ENCODE peak calls at places on chromosome 18, in ten cellular contexts. T is OCI-LY7, N is RWPE1, M is aorta, C is Peyer's patch, A is left ventricle myocardium inferior, U is testis, B is GM23248, F is upper lobe of right lung, J is A549. P is an unnamed sample.

GRCh38 chr18:12246849-12247808 is 7.0 kb upstream of the CIDEA start:
- DNase-seq in T (no peak), N (no peak), M (no peak), C (no peak), A (no peak), U (no peak), B (peak; percentile 15), F (no peak), J (peak; percentile 50), P (no peak)

GRCh38 chr18:9642799-9643445 is 28.6 kb upstream of the PPP4R1 start:
- DNase-seq in T (no peak), N (peak; percentile 49), M (no peak), C (no peak), A (no peak), U (no peak), B (peak; percentile 46), F (no peak), J (no peak), P (no peak)

GRCh38 chr18:33839452-33840225 is 261.6 kb downstream of the ASXL3 start:
- DNase-seq in T (peak; percentile 80), N (peak; percentile 19), M (no peak), C (no peak), A (no peak), U (no peak), B (peak; percentile 46), F (no peak), J (peak; percentile 33), P (peak; percentile 10)

GRCh38 chr18:63181706-63182105 is 137.9 kb downstream of the BCL2 start:
- DNase-seq in T (no peak), N (no peak), M (no peak), C (no peak), A (no peak), U (no peak), B (no peak), F (no peak), J (no peak), P (no peak)

GRCh38 chr18:61774846-61775245 is 118.0 kb downstream of the RNF152 start:
- DNase-seq in T (no peak), N (no peak), M (no peak), C (no peak), A (no peak), U (no peak), B (no peak), F (no peak), J (no peak), P (no peak)

GRCh38 chr18:76394780-76395476 is 100.1 kb downstream of the ZNF516 start:
- DNase-seq in T (no peak), N (peak; percentile 47), M (no peak), C (no peak), A (no peak), U (peak; percentile 11), B (peak; percentile 82), F (no peak), J (no peak), P (peak; percentile 68)

GRCh38 chr18:58194028-58194427 is 150.0 kb downstream of the NEDD4L start:
- DNase-seq in T (no peak), N (no peak), M (no peak), C (no peak), A (no peak), U (peak; percentile 49), B (no peak), F (no peak), J (no peak), P (no peak)

GRCh38 chr18:70459731-70460130 is 170.9 kb downstream of the SOCS6 start:
- DNase-seq in T (no peak), N (no peak), M (no peak), C (no peak), A (no peak), U (no peak), B (no peak), F (no peak), J (no peak), P (no peak)

GRCh38 chr18:79948719-79949411 is 2.6 kb downstream of the SLC66A2 start:
- DNase-seq in T (no peak), N (no peak), M (peak; percentile 60), C (no peak), A (no peak), U (peak; percentile 8), B (no peak), F (no peak), J (no peak), P (no peak)

GRCh38 chr18:9594782-9595181 is 19.6 kb downstream of the PPP4R1 start:
- DNase-seq in T (no peak), N (peak; percentile 53), M (no peak), C (no peak), A (no peak), U (no peak), B (peak; percentile 57), F (no peak), J (no peak), P (no peak)

GRCh38 chr18:29962579-29962978 is 1080.0 kb downstream of the DSC3 start:
- DNase-seq in T (no peak), N (no peak), M (no peak), C (no peak), A (no peak), U (no peak), B (peak; percentile 8), F (no peak), J (no peak), P (no peak)

GRCh38 chr18:46718501-46719341 is 38.1 kb downstream of the ST8SIA5 start:
- DNase-seq in T (no peak), N (no peak), M (no peak), C (no peak), A (no peak), U (no peak), B (peak; percentile 81), F (no peak), J (peak; percentile 8), P (no peak)

GRCh38 chr18:3652380-3653262 is 202.6 kb downstream of the TGIF1 start:
- DNase-seq in T (no peak), N (peak; percentile 97), M (peak; percentile 88), C (no peak), A (peak; percentile 28), U (peak; percentile 73), B (peak; percentile 94), F (no peak), J (peak; percentile 99), P (peak; percentile 99)
- H3K27ac ChIP-seq in T (no peak overlapping the region), N (peak overlapping the region; percentile 93), M (peak overlapping the region; percentile 68), C (no peak overlapping the region), A (no peak overlapping the region), U (peak overlapping the region; percentile 53), B (peak overlapping the region; percentile 80), F (no peak overlapping the region), J (peak overlapping the region; percentile 99), P (peak overlapping the region; percentile 97)

DNA sequence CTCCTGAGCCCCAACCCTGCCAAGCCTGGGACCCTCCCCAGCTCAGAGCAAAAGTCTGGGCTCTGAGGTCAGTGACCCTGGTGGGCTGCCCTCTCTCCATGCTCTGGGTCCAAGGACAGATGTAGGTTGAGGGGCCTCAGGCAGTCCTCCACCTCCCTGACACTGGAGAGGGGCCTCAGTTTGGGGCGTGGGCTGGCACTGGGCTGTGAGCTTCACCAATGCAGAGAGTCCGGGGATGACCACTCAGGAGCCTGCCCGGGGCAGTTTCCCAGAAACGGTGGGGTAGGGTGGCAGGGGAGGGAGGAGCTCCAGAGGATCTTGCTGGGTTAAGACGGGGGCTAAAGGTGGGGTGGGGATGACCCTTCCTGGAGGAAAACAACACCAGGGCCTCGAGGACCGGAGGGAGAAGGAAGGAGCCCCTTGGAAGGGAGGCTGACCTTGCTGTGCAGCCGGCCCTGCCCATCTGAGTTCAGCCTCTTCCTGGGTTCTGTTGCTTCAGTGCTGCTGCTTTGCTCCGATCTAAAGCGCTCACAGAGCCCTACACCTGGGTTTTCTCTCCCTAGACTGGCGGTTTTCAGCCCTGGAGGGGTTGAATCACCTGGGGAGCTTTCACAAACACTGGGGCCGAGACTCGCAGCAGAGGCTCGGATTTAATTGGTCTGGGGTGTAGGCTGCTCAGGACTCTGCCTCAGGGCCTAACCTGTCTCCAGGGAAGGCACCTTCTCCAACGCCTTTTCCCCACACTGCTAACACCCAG is 40.7 kb upstream of the SMAD7 start:
- DNase-seq in T (peak; percentile 33), N (peak; percentile 46), M (no peak), C (no peak), A (no peak), U (no peak), B (no peak), F (no peak), J (no peak), P (no peak)
- H3K27ac ChIP-seq in T (no peak overlapping the region), N (peak overlapping the region; percentile 36), M (peak overlapping the region; percentile 18), C (no peak overlapping the region), A (no peak overlapping the region), U (no peak overlapping the region), B (no peak overlapping the region), F (no peak overlapping the region), J (peak overlapping the region; percentile 91), P (no peak overlapping the region)

GRCh38 chr18:23689031-23689615 is at the start of gene LAMA3:
- DNase-seq in T (no peak), N (peak; percentile 56), M (peak; percentile 87), C (no peak), A (peak; percentile 69), U (peak; percentile 74), B (peak; percentile 77), F (peak; percentile 92), J (peak; percentile 65), P (no peak)
- H3K27ac ChIP-seq in T (no peak within 1 kb of the TSS), N (peak within 1 kb of the TSS; percentile 88), M (no peak within 1 kb of the TSS), C (peak within 1 kb of the TSS; percentile 36), A (peak within 1 kb of the TSS; percentile 70), U (no peak within 1 kb of the TSS), B (no peak within 1 kb of the TSS), F (peak within 1 kb of the TSS; percentile 33), J (peak within 1 kb of the TSS; percentile 84), P (peak within 1 kb of the TSS; percentile 32)

GRCh38 chr18:22507055-22507454 is 89.3 kb upstream of the CTAGE1 start:
- DNase-seq in T (no peak), N (no peak), M (no peak), C (no peak), A (no peak), U (no peak), B (no peak), F (no peak), J (no peak), P (no peak)

GRCh38 chr18:22503803-22504202 is 86.1 kb upstream of the CTAGE1 start:
- DNase-seq in T (no peak), N (no peak), M (no peak), C (no peak), A (peak; percentile 64), U (no peak), B (peak; percentile 87), F (no peak), J (no peak), P (no peak)

GRCh38 chr18:22504251-22504650 is 86.5 kb upstream of the CTAGE1 start:
- DNase-seq in T (no peak), N (no peak), M (no peak), C (no peak), A (no peak), U (no peak), B (peak; percentile 16), F (no peak), J (no peak), P (no peak)

GRCh38 chr18:22504665-22505064 is 87.0 kb upstream of the CTAGE1 start:
- DNase-seq in T (no peak), N (peak; percentile 36), M (no peak), C (no peak), A (no peak), U (no peak), B (peak; percentile 75), F (no peak), J (peak; percentile 25), P (no peak)

GRCh38 chr18:22505136-22505535 is 87.4 kb upstream of the CTAGE1 start:
- DNase-seq in T (no peak), N (no peak), M (no peak), C (no peak), A (no peak), U (no peak), B (peak; percentile 53), F (no peak), J (no peak), P (no peak)
- H3K27ac ChIP-seq in T (no peak overlapping the region), N (no peak overlapping the region), M (no peak overlapping the region), C (peak overlapping the region; percentile 3), A (peak overlapping the region; percentile 68), U (no peak overlapping the region), B (peak overlapping the region; percentile 90), F (peak overlapping the region; percentile 43), J (no peak overlapping the region), P (peak overlapping the region; percentile 2)

P was measured in epithelial cell of prostate.